ENCODE peak calls at places on chromosome X, in four cellular contexts. One of them, this sample, is unnamed. For H3K9me3, the result is how much of the 10 kb centered on the place peaks cover.

GRCh38 chrX:32276153-32276552 is 935.2 kb downstream of the DMD start:
- DNase-seq in AG04450: no peak
- DNase-seq in sigmoid colon: no peak
- DNase-seq in A549: no peak
- DNase-seq in this sample: no peak

GRCh38 chrX:123854329-123854728 is 5.5 kb upstream of the XIAP start:
- DNase-seq in AG04450: no peak
- DNase-seq in sigmoid colon: no peak
- DNase-seq in A549: no peak
- DNase-seq in this sample: no peak

GRCh38 chrX:48649109-48649508 is 34.5 kb upstream of the WAS start:
- DNase-seq in AG04450: no peak
- DNase-seq in sigmoid colon: peak
- DNase-seq in A549: no peak
- DNase-seq in this sample: no peak

GRCh38 chrX:83446355-83446754 is 61.7 kb upstream of the POU3F4 start:
- DNase-seq in AG04450: no peak
- DNase-seq in sigmoid colon: no peak
- DNase-seq in A549: no peak
- DNase-seq in this sample: no peak

GRCh38 chrX:66176134-66176533 is 12.1 kb downstream of the HEPH start:
- DNase-seq in AG04450: no peak
- DNase-seq in sigmoid colon: no peak
- DNase-seq in A549: no peak
- DNase-seq in this sample: no peak

GRCh38 chrX:41596586-41596985 is 92.2 kb upstream of the GPR34 start:
- DNase-seq in AG04450: no peak
- DNase-seq in sigmoid colon: no peak
- DNase-seq in A549: no peak
- DNase-seq in this sample: no peak

GRCh38 chrX:82081027-82081426 is 879.1 kb downstream of the SH3BGRL start:
- DNase-seq in AG04450: no peak
- DNase-seq in sigmoid colon: no peak
- DNase-seq in A549: no peak
- DNase-seq in this sample: no peak

GRCh38 chrX:45767021-45767491 is 566.4 kb upstream of the DIPK2B start:
- DNase-seq in AG04450: no peak
- DNase-seq in sigmoid colon: no peak
- DNase-seq in A549: no peak
- DNase-seq in this sample: no peak

GRCh38 chrX:105173071-105173470 is 47.4 kb downstream of the TEX13A start:
- DNase-seq in AG04450: no peak
- DNase-seq in sigmoid colon: no peak
- DNase-seq in A549: no peak
- DNase-seq in this sample: no peak

DNA sequence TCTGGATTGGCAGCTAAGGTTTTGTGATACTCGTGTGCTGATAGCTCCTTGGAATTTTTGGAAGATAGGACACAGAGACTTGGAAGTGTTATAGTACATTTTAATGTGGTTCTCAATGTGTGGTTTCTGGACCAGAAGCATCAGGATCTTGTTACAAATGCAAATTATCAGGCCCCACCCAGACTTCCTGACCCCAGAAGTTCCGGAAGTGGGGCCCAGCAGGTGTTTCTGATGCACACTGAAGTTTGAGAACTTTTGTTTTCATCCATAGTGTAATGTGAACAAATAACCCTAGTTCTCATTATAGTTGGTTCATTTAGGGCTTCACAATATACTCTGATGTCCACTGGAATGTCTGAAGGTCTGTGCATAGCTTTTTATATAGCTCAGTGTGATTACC is 49.6 kb downstream of the LAMP2 start:
- DNase-seq in AG04450: no peak
- DNase-seq in sigmoid colon: no peak
- DNase-seq in A549: no peak
- DNase-seq in this sample: no peak
- H3K4me3 ChIP-seq in AG04450: no peak
- H3K4me3 ChIP-seq in sigmoid colon: no peak
- H3K4me3 ChIP-seq in A549: no peak
- H3K4me3 ChIP-seq in this sample: no peak

GRCh38 chrX:76064825-76065224 is 108.0 kb upstream of the PBDC1 start:
- DNase-seq in AG04450: no peak
- DNase-seq in sigmoid colon: no peak
- DNase-seq in A549: no peak
- DNase-seq in this sample: no peak
- H3K9me3 ChIP-seq in AG04450: under half
- H3K9me3 ChIP-seq in sigmoid colon: under half
- H3K9me3 ChIP-seq in A549: under half
- H3K9me3 ChIP-seq in this sample: under half

DNA sequence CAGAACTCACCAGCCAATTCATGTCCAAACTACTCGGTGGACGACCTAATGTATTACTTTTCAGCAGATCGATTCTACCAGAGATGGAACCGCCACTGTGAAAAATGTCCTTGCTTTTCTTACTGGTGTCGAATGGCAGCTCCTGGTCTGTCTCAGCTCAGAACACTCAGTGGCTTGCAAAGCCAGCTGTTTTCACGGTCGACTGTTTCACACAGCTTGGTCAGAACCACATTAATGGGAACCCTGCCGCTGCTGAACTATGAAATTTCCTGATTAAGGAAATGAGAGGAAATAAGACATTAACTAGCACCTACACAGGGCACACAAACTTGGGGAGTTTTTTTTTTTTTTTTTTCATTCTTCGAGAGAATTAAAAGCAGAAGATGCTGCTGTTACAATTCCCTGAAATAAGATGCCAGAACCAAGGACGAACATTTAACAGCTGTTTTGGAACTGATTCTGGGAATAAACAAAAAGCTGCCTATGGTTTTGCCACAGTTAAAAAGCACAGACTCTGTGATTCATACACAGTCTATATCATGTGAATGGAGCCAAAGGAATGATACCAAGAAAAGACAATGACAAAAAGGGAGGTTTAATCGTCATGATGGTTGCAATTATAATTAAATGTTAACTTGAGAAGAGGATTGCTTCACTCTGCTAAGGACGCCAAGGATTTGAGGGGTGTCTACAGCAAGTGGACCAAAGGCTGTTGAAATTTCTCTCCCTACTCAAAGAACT is 31.3 kb downstream of the SUPT20HL2 start:
- DNase-seq in AG04450: no peak
- DNase-seq in sigmoid colon: peak
- DNase-seq in A549: no peak
- DNase-seq in this sample: no peak
- H3K4me3 ChIP-seq in AG04450: no peak
- H3K4me3 ChIP-seq in sigmoid colon: no peak
- H3K4me3 ChIP-seq in A549: no peak
- H3K4me3 ChIP-seq in this sample: no peak

GRCh38 chrX:135324463-135324862 is 15.2 kb downstream of the ETDC start:
- DNase-seq in AG04450: no peak
- DNase-seq in sigmoid colon: no peak
- DNase-seq in A549: no peak
- DNase-seq in this sample: no peak
- H3K9me3 ChIP-seq in AG04450: under half
- H3K9me3 ChIP-seq in sigmoid colon: under half
- H3K9me3 ChIP-seq in A549: under half
- H3K9me3 ChIP-seq in this sample: under half

GRCh38 chrX:152806035-152806434 is 24.5 kb downstream of the CETN2 start:
- DNase-seq in AG04450: no peak
- DNase-seq in sigmoid colon: no peak
- DNase-seq in A549: no peak
- DNase-seq in this sample: no peak
- H3K4me3 ChIP-seq in AG04450: no peak
- H3K4me3 ChIP-seq in sigmoid colon: no peak
- H3K4me3 ChIP-seq in A549: no peak
- H3K4me3 ChIP-seq in this sample: no peak

DNA sequence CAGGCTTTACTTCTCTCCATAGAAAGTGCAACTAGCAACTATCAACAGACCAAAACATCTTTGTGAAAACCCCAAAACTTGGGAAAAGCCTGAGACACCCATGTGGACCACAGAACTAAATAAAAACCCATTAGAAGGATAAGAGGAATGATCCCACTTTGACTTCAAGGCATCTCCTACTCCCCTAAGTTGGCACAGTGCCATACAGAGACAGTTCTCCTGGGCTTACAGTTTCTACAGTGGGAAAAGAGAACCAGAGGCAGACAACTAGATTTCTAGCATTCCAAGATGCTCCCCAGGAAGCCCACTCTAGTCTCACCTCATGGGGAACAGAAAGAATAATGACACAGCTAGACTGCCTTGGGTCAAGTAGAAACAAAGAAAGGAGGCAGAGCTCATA is 20.4 kb downstream of the TMLHE start:
- DNase-seq in AG04450: no peak
- DNase-seq in sigmoid colon: no peak
- DNase-seq in A549: no peak
- DNase-seq in this sample: no peak
- H3K9me3 ChIP-seq in AG04450: under half
- H3K9me3 ChIP-seq in sigmoid colon: under half
- H3K9me3 ChIP-seq in A549: under half
- H3K9me3 ChIP-seq in this sample: under half

GRCh38 chrX:57595381-57595811 is 3.6 kb downstream of the ZXDB start:
- DNase-seq in AG04450: peak
- DNase-seq in sigmoid colon: peak
- DNase-seq in A549: no peak
- DNase-seq in this sample: peak

GRCh38 chrX:57596109-57596870 is 4.5 kb downstream of the ZXDB start:
- DNase-seq in AG04450: no peak
- DNase-seq in sigmoid colon: no peak
- DNase-seq in A549: no peak
- DNase-seq in this sample: no peak
- H3K4me3 ChIP-seq in AG04450: peak
- H3K4me3 ChIP-seq in sigmoid colon: peak
- H3K4me3 ChIP-seq in A549: peak
- H3K4me3 ChIP-seq in this sample: no peak

GRCh38 chrX:889966-890651 is 259.5 kb downstream of the SHOX start:
- DNase-seq in AG04450: no peak
- DNase-seq in sigmoid colon: no peak
- DNase-seq in A549: no peak
- DNase-seq in this sample: no peak
- H3K9me3 ChIP-seq in AG04450: half or more
- H3K9me3 ChIP-seq in sigmoid colon: under half
- H3K9me3 ChIP-seq in A549: under half
- H3K9me3 ChIP-seq in this sample: under half

This sample was measured in SJSA1.